ENCODE peak calls at places on chromosomes 7 and 10, in six cellular contexts. G is AG08395, E is fibroblast of lung, V is T-helper 9 cell, Y is GM23248, L is ELR. I is an unnamed sample.

GRCh38 chr7:37438879-37439278 is 9.8 kb downstream of the ELMO1 start:
- DNase-seq in G (no peak), E (no peak), V (no peak), Y (no peak), L (no peak), I (no peak)

GRCh38 chr10:82037076-82037475 is 162.1 kb downstream of the NRG3 start:
- DNase-seq in G (no peak), E (no peak), V (no peak), Y (no peak), L (no peak), I (peak; percentile 18)

GRCh38 chr7:35593896-35594295 is 101.0 kb downstream of the HERPUD2 start:
- DNase-seq in G (no peak), E (no peak), V (no peak), Y (no peak), L (peak; percentile 26), I (no peak)

GRCh38 chr7:75575488-75576112 is 83.5 kb downstream of the SPDYE5 start:
- DNase-seq in G (peak; percentile 64), E (no peak), V (no peak), Y (peak; percentile 23), L (no peak), I (no peak)

GRCh38 chr10:95241533-95241932 is 47.5 kb downstream of the ACSM6 start:
- DNase-seq in G (no peak), E (no peak), V (no peak), Y (no peak), L (no peak), I (no peak)

GRCh38 chr7:44967571-44968446 is 11.0 kb downstream of the MYO1G start:
- DNase-seq in G (no peak), E (peak; percentile 32), V (no peak), Y (peak; percentile 41), L (peak; percentile 43), I (no peak)

GRCh38 chr7:5451391-5451790 is 27.8 kb upstream of the TNRC18 start:
- DNase-seq in G (no peak), E (no peak), V (no peak), Y (no peak), L (no peak), I (no peak)

GRCh38 chr10:110040108-110040507 is 32.3 kb downstream of the ADD3 start:
- DNase-seq in G (no peak), E (no peak), V (no peak), Y (no peak), L (no peak), I (no peak)

GRCh38 chr7:13282377-13282980 is 595.0 kb downstream of the ARL4A start:
- DNase-seq in G (no peak), E (peak; percentile 76), V (no peak), Y (peak; percentile 73), L (peak; percentile 72), I (no peak)

GRCh38 chr10:120942806-120943413 is 91.7 kb downstream of the WDR11 start:
- DNase-seq in G (peak; percentile 84), E (peak; percentile 74), V (peak; percentile 57), Y (peak; percentile 84), L (peak; percentile 67), I (peak; percentile 68)

GRCh38 chr7:102891693-102892261 is 21.0 kb upstream of the LRRC17 start:
- DNase-seq in G (peak; percentile 88), E (peak; percentile 93), V (no peak), Y (peak; percentile 96), L (peak; percentile 91), I (peak; percentile 83)

GRCh38 chr10:92640110-92640509 is 47.2 kb downstream of the KIF11 start:
- DNase-seq in G (peak; percentile 46), E (peak; percentile 75), V (no peak), Y (peak; percentile 74), L (peak; percentile 52), I (no peak)

GRCh38 chr7:1928555-1929348 is 258.7 kb downstream of the ELFN1 start:
- DNase-seq in G (no peak), E (no peak), V (no peak), Y (no peak), L (no peak), I (no peak)

GRCh38 chr10:86690231-86690630 is 21.9 kb downstream of the LDB3 start:
- DNase-seq in G (no peak), E (no peak), V (no peak), Y (no peak), L (no peak), I (no peak)

GRCh38 chr7:131637846-131638245 is 81.4 kb upstream of the PODXL start:
- DNase-seq in G (no peak), E (no peak), V (no peak), Y (no peak), L (no peak), I (no peak)

GRCh38 chr7:82416402-82416801 is 27.2 kb downstream of the CACNA2D1 start:
- DNase-seq in G (no peak), E (no peak), V (no peak), Y (no peak), L (no peak), I (no peak)

GRCh38 chr7:114973147-114973546 is 51.3 kb downstream of the MDFIC start:
- DNase-seq in G (peak; percentile 43), E (peak; percentile 63), V (no peak), Y (peak; percentile 50), L (no peak), I (peak; percentile 20)

GRCh38 chr7:2099036-2099957 is 133.4 kb downstream of the MAD1L1 start:
- DNase-seq in G (peak; percentile 85), E (no peak), V (no peak), Y (peak; percentile 88), L (peak; percentile 81), I (peak; percentile 19)

GRCh38 chr10:8072211-8072610 is 17.7 kb downstream of the GATA3 start:
- DNase-seq in G (no peak), E (no peak), V (no peak), Y (no peak), L (no peak), I (no peak)

GRCh38 chr7:96663457-96663856 is 46.2 kb downstream of the SEM1 start:
- DNase-seq in G (no peak), E (no peak), V (no peak), Y (no peak), L (no peak), I (no peak)

GRCh38 chr7:115827305-115828045 is 203.1 kb downstream of the TFEC start:
- DNase-seq in G (no peak), E (no peak), V (no peak), Y (no peak), L (no peak), I (no peak)

GRCh38 chr7:30027065-30027456 is 559 bp upstream of the FKBP14 start:
- DNase-seq in G (no peak), E (no peak), V (peak; percentile 10), Y (peak; percentile 75), L (peak; percentile 81), I (no peak)

GRCh38 chr7:100803398-100804161 is 23.7 kb downstream of the EPHB4 start:
- DNase-seq in G (peak; percentile 97), E (peak; percentile 92), V (no peak), Y (peak; percentile 94), L (peak; percentile 85), I (no peak)

GRCh38 chr10:88184543-88185297 is 321.3 kb downstream of the PTEN start:
- DNase-seq in G (no peak), E (no peak), V (no peak), Y (no peak), L (no peak), I (no peak)

GRCh38 chr10:62194924-62195674 is 73.5 kb downstream of the RTKN2 start:
- DNase-seq in G (no peak), E (no peak), V (no peak), Y (no peak), L (no peak), I (no peak)

GRCh38 chr7:128076216-128076821 is 45.1 kb upstream of the LRRC4 start:
- DNase-seq in G (no peak), E (no peak), V (no peak), Y (no peak), L (no peak), I (no peak)

GRCh38 chr7:27156901-27157716 is 634 bp upstream of the HOXA7 start:
- DNase-seq in G (no peak), E (no peak), V (no peak), Y (peak; percentile 57), L (no peak), I (no peak)

GRCh38 chr7:54877683-54878082 is 118.7 kb upstream of the SEC61G start:
- DNase-seq in G (peak; percentile 11), E (no peak), V (no peak), Y (no peak), L (peak; percentile 28), I (peak; percentile 25)

I was measured in HT1080.